ENCODE peak calls at places on chromosomes 11 and 22, in seven cellular contexts. A is SK-N-SH, R is fibroblast of lung, M is neuronal stem cell, C is HepG2, E is HCT116, B is K562. Y is an unnamed sample.

GRCh38 chr22:20651286-20651685 is 122.6 kb upstream of the SERPIND1 start:
- DNase-seq in M (no peak), E (no peak), C (no peak), B (no peak), A (no peak), R (no peak), Y (no peak)

GRCh38 chr22:28231423-28231822 is 312.4 kb upstream of the PITPNB start:
- DNase-seq in R (peak; percentile 83), E (no peak), A (no peak), M (peak; percentile 33), B (no peak), C (peak; percentile 82), Y (no peak)

GRCh38 chr11:120471131-120471530 is 40.4 kb upstream of the GRIK4 start:
- DNase-seq in E (no peak), R (peak; percentile 89), A (no peak), M (no peak), B (no peak), C (no peak), Y (no peak)

GRCh38 chr22:26565181-26565580 is 24.8 kb downstream of the TPST2 start:
- DNase-seq in C (no peak), M (no peak), R (no peak), B (no peak), A (no peak), E (no peak), Y (peak; percentile 56)

GRCh38 chr11:64624869-64625481 is 34.0 kb downstream of the SLC22A12 start:
- DNase-seq in M (no peak), B (no peak), R (no peak), A (no peak), E (no peak), C (no peak), Y (peak; percentile 78)

GRCh38 chr11:46122955-46123354 is 1.7 kb upstream of the PHF21A start:
- DNase-seq in C (peak; percentile 27), M (no peak), R (peak; percentile 68), E (no peak), A (no peak), B (no peak), Y (no peak)

GRCh38 chr11:27040302-27041115 is at the start of gene BBOX1:
- DNase-seq in R (peak; percentile 11), A (peak; percentile 9), C (no peak), M (no peak), B (no peak), E (no peak), Y (no peak)

GRCh38 chr11:117931331-117931950 is 2.2 kb upstream of the TMPRSS13 start:
- DNase-seq in E (no peak), C (no peak), B (no peak), A (no peak), R (no peak), M (no peak), Y (no peak)

GRCh38 chr11:5304046-5304445 is 2.3 kb upstream of the OR51B4 start:
- DNase-seq in B (no peak), A (no peak), C (no peak), E (no peak), M (no peak), R (no peak), Y (no peak)

GRCh38 chr22:38834991-38835390 is 8.8 kb downstream of the NPTXR start:
- DNase-seq in R (no peak), B (no peak), A (no peak), E (no peak), C (no peak), M (no peak), Y (no peak)

GRCh38 chr11:82810326-82810725 is 76.7 kb upstream of the FAM181B start:
- DNase-seq in B (no peak), E (no peak), C (peak; percentile 67), R (no peak), A (no peak), M (no peak), Y (no peak)

GRCh38 chr11:95469268-95469667 is 238.3 kb upstream of the SESN3 start:
- DNase-seq in M (no peak), C (no peak), R (no peak), B (no peak), A (no peak), E (no peak), Y (no peak)
- H3K4me2 ChIP-seq in M (no peak overlapping the region), C (no peak overlapping the region), R (no peak overlapping the region), B (no peak overlapping the region), A (no peak overlapping the region), E (no peak overlapping the region), Y (no peak overlapping the region)

DNA sequence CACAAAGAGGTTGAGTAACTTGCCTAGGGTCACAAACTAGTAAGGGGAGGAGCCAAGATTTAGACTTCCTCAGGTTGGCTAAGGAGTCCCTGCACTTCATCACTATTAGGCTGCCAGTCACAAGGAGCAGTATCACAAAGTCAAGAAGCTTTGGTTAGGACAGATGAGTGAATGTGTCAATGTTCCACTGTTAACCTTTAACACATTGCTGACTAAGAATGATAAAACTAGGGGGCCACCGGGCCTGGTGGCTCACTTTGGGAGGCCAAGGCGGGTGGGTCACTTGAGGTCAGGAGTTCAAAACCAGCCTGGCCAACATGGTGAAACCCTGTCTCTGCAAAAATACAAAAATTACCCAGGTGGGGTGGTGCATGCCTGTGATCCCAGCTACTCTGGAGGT is 32.0 kb downstream of the TMEM123 start:
- DNase-seq in E (no peak), B (no peak), M (no peak), C (no peak), A (no peak), R (no peak), Y (no peak)
- H3K4me2 ChIP-seq in E (no peak overlapping the region), B (no peak overlapping the region), M (no peak overlapping the region), C (no peak overlapping the region), A (no peak overlapping the region), R (no peak overlapping the region), Y (peak overlapping the region; percentile 2)

DNA sequence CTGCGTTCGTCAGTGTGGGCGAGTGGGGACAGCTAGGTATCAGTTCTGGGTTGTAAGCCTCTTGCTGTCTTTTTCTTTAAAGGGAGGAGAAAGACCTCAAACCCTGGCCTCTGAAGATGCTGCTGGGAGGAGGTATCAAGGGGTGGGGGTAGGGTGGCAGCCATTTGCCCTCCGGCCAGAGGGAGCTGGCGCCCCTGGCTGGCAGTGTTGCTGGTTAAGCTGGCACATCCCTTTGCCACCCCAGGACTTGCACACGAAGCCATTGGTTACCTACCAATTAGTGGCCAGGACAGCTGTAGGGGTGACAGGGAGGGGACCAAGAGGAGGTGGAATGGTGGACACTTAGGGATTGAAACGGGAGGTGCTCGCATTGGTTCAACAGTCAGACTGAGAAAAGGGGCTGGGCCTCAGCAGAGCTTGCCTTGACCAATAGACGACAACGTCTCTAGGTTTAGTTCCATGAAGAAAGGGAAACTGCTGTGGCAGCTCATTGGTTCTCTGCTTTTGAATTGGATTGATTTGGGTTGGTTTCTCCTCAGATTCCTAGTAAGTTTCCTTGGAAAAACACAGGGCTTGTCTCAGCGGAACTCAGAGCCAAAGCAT is 77.9 kb downstream of the ST3GAL4 start:
- DNase-seq in E (no peak), A (no peak), C (no peak), R (no peak), M (no peak), B (no peak), Y (no peak)
- H3K4me2 ChIP-seq in E (no peak overlapping the region), A (no peak overlapping the region), C (no peak overlapping the region), R (no peak overlapping the region), M (no peak overlapping the region), B (no peak overlapping the region), Y (no peak overlapping the region)

GRCh38 chr11:47791774-47792173 is 24.6 kb upstream of the FNBP4 start:
- DNase-seq in A (no peak), E (no peak), R (no peak), B (no peak), M (no peak), C (no peak), Y (no peak)

GRCh38 chr11:47800759-47801158 is 33.6 kb upstream of the FNBP4 start:
- DNase-seq in B (no peak), C (no peak), M (no peak), E (no peak), R (no peak), A (no peak), Y (no peak)

GRCh38 chr11:47797633-47798032 is 30.5 kb upstream of the FNBP4 start:
- DNase-seq in C (no peak), E (no peak), R (peak; percentile 96), B (no peak), A (no peak), M (no peak), Y (no peak)
- H3K4me2 ChIP-seq in C (no peak overlapping the region), E (no peak overlapping the region), R (no peak overlapping the region), B (no peak overlapping the region), A (no peak overlapping the region), M (no peak overlapping the region), Y (no peak overlapping the region)

DNA sequence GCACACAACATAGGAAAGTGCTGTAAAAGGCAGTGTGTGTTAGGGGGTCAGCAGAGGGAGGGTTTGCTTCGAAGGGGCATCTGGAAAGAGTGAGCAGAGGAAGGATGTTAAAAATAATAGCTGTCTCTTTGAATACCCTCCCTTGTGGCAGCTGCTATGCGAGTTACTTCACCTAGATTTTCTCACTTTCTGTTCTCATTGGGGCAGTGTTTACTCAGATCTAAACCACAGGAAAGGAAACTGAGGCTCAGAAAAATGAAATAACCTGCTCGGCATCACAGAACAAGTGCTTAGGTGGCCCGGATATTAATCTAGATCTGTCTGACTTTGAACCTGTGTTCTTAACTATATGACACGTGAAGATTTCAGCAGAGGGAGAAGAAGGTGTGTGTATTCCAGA is 125.3 kb downstream of the C11orf91 start:
- DNase-seq in M (no peak), A (no peak), E (no peak), R (no peak), B (no peak), C (no peak), Y (no peak)
- H3K4me2 ChIP-seq in M (no peak overlapping the region), A (no peak overlapping the region), E (no peak overlapping the region), R (no peak overlapping the region), B (no peak overlapping the region), C (no peak overlapping the region), Y (no peak overlapping the region)

DNA sequence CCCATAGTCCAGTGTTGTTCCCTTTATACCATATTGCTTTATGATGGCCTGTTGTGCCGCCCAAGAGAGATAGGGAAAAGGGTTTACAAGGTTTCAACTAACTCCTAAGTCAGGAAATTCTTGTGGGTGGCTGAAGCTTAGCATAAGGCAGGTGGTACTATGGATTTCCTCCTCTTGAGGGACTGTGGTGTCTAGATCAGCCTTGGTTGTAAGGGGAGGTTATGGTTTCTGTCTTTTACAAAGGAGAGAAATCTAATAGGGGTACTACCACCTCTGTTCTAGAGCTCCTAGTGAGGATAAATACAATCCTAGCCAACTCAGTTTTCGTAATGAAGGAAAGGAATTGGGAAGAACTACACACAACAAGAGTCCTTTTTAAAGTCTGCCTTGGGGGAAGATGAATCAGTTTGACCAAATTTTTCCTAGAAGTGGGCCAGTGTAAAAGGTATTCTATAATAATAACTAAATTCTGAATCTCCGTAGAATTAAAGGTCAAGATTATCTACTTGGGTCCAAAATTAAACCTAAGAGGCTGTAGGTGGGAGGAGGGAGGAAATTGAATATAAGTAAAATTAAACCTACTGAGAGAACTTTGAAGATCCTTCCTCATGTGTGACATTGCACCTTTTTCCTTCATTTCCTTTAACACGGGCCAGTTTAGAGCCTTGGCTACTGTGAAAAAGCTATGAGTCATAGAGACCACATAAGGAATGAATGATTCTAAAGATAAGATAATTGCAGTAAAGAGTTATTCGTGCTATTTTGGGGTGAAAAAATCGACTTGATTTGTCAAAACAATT is 17.2 kb downstream of the DLAT start:
- DNase-seq in E (peak; percentile 64), A (no peak), B (peak; percentile 57), M (no peak), C (no peak), R (peak; percentile 82), Y (no peak)
- H3K4me2 ChIP-seq in E (peak overlapping the region; percentile 57), A (no peak overlapping the region), B (peak overlapping the region; percentile 28), M (no peak overlapping the region), C (no peak overlapping the region), R (no peak overlapping the region), Y (no peak overlapping the region)

Y was measured in Karpas-422.